ENCODE peak calls at places on chromosomes 3 and 15, in ten cellular contexts. I is tibial nerve, M is kidney, R is lower lobe of right lung, B is heart left ventricle, X is adrenal gland, N is neural progenitor cell, C is stomach, V is GM12864, E is neuronal stem cell. F is an unnamed sample.
A peak's percentile ranks its signal among the peaks of the same experiment; 100 is the strongest.

GRCh38 chr3:186277268-186277909 is 84.6 kb downstream of the DGKG start:
- DNase-seq in C (no peak), B (no peak), N (peak; percentile 50), I (peak; percentile 46), X (peak; percentile 58), M (no peak), R (no peak), E (no peak), V (no peak), F (no peak)

GRCh38 chr3:127674793-127675189 is 2.0 kb downstream of the ABTB1 start:
- DNase-seq in R (no peak), B (peak; percentile 18), I (no peak), N (no peak), E (no peak), M (peak; percentile 58), V (no peak), X (no peak), C (peak; percentile 13), F (no peak)

GRCh38 chr3:142947799-142948575 is 15.5 kb downstream of the PAQR9 start:
- DNase-seq in C (no peak), I (no peak), N (no peak), R (no peak), V (no peak), B (no peak), M (no peak), E (no peak), X (peak; percentile 46), F (no peak)

GRCh38 chr3:170689218-170689874 is 103.5 kb upstream of the SLC7A14 start:
- DNase-seq in E (no peak), R (peak; percentile 64), V (no peak), B (no peak), C (no peak), M (peak; percentile 67), N (peak; percentile 17), X (peak; percentile 10), I (no peak), F (no peak)

GRCh38 chr15:32148833-32149555 is 118.7 kb downstream of the CHRNA7 start:
- DNase-seq in C (no peak), X (no peak), M (no peak), N (no peak), R (no peak), V (no peak), I (no peak), B (no peak), E (no peak), F (no peak)

GRCh38 chr15:50149090-50149489 is 30.1 kb upstream of the ATP8B4 start:
- DNase-seq in V (no peak), I (no peak), N (no peak), X (no peak), R (no peak), B (no peak), M (no peak), E (no peak), C (no peak), F (no peak)

GRCh38 chr3:27561591-27561990 is 77.4 kb upstream of the SLC4A7 start:
- DNase-seq in X (no peak), B (no peak), R (no peak), N (no peak), C (no peak), V (no peak), E (no peak), I (no peak), M (no peak), F (no peak)

GRCh38 chr3:184773341-184774186 is 38.4 kb upstream of the VPS8 start:
- DNase-seq in N (peak; percentile 33), M (peak; percentile 73), E (peak; percentile 23), C (no peak), X (peak; percentile 6), R (no peak), I (no peak), B (no peak), V (no peak), F (no peak)

GRCh38 chr3:171807129-171807675 is 3.1 kb downstream of the PLD1 start:
- DNase-seq in M (no peak), R (no peak), V (no peak), X (no peak), N (no peak), B (no peak), I (no peak), C (no peak), E (no peak), F (no peak)
- H3K4me3 ChIP-seq in M (no peak overlapping the region), R (no peak overlapping the region), V (no peak overlapping the region), X (no peak overlapping the region), N (no peak overlapping the region), B (no peak overlapping the region), I (no peak overlapping the region), C (no peak overlapping the region), E (no peak overlapping the region), F (no peak overlapping the region)

GRCh38 chr15:100879046-100879445 is 585 bp upstream of the ALDH1A3 start:
- DNase-seq in M (no peak), X (no peak), R (no peak), I (no peak), E (no peak), N (peak; percentile 65), C (no peak), B (no peak), V (no peak), F (no peak)

GRCh38 chr15:100879461-100880138 is at the start of gene ALDH1A3:
- DNase-seq in C (no peak), N (peak; percentile 56), M (peak; percentile 79), R (no peak), X (no peak), V (no peak), E (no peak), I (no peak), B (peak; percentile 40), F (no peak)

GRCh38 chr15:100878601-100879000 is 1.0 kb upstream of the ALDH1A3 start:
- DNase-seq in M (no peak), N (peak; percentile 90), B (no peak), I (no peak), E (peak; percentile 53), R (no peak), V (no peak), C (no peak), X (no peak), F (no peak)

GRCh38 chr15:100877551-100877950 is 2.1 kb upstream of the ALDH1A3 start:
- DNase-seq in X (no peak), I (no peak), C (no peak), B (no peak), R (no peak), N (no peak), V (no peak), E (no peak), M (no peak), F (no peak)

DNA sequence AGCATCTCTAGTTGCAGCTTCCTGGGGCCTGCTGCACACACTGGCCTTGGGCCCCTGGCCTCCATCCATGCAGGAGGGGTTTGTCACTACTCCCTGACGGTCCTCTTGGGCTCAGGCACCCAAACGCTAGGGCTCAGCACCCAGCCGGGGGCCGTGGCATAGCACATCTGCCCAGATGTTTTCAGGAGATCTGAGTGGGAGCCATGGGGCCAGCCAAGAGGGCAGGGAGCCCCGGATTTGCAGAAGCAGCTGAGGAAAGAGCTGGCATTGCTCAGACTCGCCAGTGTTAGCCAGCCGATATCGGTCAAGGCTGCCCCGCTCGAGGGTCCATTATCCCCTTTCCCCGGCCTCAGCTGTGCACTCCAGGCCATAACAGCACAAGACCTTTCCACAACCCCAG is 1.5 kb upstream of the ALDH1A3 start:
- DNase-seq in B (no peak), R (no peak), M (no peak), I (no peak), E (no peak), N (no peak), X (no peak), C (no peak), V (no peak), F (no peak)
- H3K4me3 ChIP-seq in B (no peak overlapping the region), R (no peak overlapping the region), M (no peak overlapping the region), I (no peak overlapping the region), E (no peak overlapping the region), N (peak overlapping the region; percentile 55), X (no peak overlapping the region), C (no peak overlapping the region), V (no peak overlapping the region), F (no peak overlapping the region)

DNA sequence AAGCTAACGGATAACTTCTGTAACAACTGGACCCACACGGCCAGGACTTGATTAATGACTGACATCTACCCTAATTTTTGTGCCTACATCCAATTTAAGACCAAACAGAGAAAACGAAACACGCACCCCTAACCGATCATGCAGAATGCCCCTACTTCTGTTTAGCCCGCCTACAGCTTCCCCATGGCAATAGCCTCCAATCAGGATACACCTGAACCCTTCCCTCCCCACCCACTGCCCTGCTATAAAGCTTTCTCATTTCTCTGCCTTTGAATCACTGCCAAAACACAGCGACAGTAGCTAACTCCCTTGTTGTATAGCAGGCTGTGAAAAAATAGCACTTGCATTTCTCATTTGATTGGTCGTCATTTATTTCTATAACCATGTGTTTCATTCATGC is 45.2 kb upstream of the DPPA4 start:
- DNase-seq in B (no peak), X (no peak), V (no peak), I (no peak), R (no peak), C (no peak), M (no peak), N (no peak), E (no peak), F (no peak)
- H3K4me3 ChIP-seq in B (no peak overlapping the region), X (no peak overlapping the region), V (no peak overlapping the region), I (no peak overlapping the region), R (no peak overlapping the region), C (no peak overlapping the region), M (no peak overlapping the region), N (no peak overlapping the region), E (no peak overlapping the region), F (no peak overlapping the region)

GRCh38 chr15:89401636-89402252 is 67.1 kb upstream of the POLG start:
- DNase-seq in M (no peak), R (no peak), V (no peak), X (no peak), I (no peak), C (no peak), B (no peak), N (no peak), E (no peak), F (no peak)

GRCh38 chr15:89399390-89400120 is 64.9 kb upstream of the POLG start:
- DNase-seq in I (no peak), N (peak; percentile 73), E (no peak), X (no peak), B (no peak), M (no peak), C (no peak), R (no peak), V (no peak), F (peak; percentile 76)

GRCh38 chr15:89400997-89401590 is 66.5 kb upstream of the POLG start:
- DNase-seq in B (no peak), V (no peak), M (no peak), X (no peak), N (no peak), I (no peak), C (no peak), R (no peak), E (no peak), F (no peak)

GRCh38 chr15:89399070-89399389 is 64.4 kb upstream of the POLG start:
- DNase-seq in B (no peak), C (no peak), I (no peak), M (no peak), V (no peak), X (no peak), E (no peak), N (no peak), R (no peak), F (no peak)

DNA sequence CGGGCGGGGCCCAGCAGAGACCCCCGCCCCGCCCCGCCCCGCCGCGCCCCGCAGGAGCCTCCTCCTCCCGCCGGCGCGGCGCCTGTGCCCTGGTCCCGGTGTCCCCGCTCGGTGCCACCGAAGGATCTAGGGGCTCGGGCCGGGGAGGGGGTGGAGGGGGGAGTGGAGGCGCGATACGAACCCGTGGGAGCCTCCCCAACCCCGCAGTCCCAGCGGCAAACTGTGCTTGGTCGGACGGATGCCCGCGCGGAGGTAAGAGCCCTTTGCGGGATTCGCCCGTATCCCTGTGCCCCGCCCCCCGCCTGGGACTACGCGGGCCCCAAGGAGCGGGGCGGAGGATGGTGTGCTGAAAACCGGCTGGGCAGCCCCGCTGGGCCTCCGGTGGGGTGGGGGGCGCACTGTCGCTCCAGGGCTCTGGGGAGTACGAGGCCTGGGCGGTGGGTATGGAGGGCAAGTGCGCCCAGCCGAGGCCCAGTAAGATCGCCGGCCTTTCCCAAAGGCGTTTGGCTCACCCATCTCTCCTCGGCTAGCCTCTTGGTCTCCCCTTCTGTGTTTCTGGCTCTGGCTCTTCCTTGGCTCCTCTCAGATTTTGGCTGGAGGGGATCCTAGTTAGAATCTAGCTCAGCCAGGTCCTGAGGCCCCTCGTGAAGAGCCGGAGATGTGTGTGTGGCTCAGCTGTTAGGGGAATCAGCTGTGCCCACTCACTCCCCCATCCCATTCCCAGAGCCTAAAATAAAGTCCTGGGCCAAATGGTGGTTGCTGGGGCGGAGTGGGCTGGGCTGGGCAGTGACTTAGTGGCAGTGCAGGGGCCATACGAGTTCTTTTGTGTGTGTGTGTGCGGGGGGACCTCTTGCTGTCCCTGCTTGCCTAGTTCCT is 65.7 kb upstream of the POLG start:
- DNase-seq in N (peak; percentile 52), R (no peak), X (no peak), M (no peak), E (no peak), V (no peak), I (no peak), B (no peak), C (no peak), F (no peak)
- H3K4me3 ChIP-seq in N (no peak overlapping the region), R (peak overlapping the region; percentile 43), X (no peak overlapping the region), M (no peak overlapping the region), E (no peak overlapping the region), V (peak overlapping the region; percentile 69), I (no peak overlapping the region), B (peak overlapping the region; percentile 30), C (peak overlapping the region; percentile 29), F (peak overlapping the region; percentile 72)